ENCODE peak calls at places on chromosome 13, in four cellular contexts. Q is aorta, S is epithelial cell of esophagus, T is neural progenitor cell. A is an unnamed sample.

GRCh38 chr13:46575321-46575721 is 22.4 kb downstream of the LRCH1 start:
- DNase-seq in Q (no peak), S (peak), T (no peak), A (no peak)

GRCh38 chr13:78137404-78138142 is 218.9 kb upstream of the EDNRB start:
- DNase-seq in Q (no peak), S (peak), T (peak), A (peak)

GRCh38 chr13:33186851-33187250 is 98.7 kb downstream of the STARD13 start:
- DNase-seq in Q (no peak), S (no peak), T (no peak), A (peak)

GRCh38 chr13:100645382-100645781 is 29.2 kb downstream of the TMTC4 start:
- DNase-seq in Q (no peak), S (no peak), T (no peak), A (no peak)

GRCh38 chr13:109568273-109568900 is 218.0 kb downstream of the IRS2 start:
- DNase-seq in Q (no peak), S (no peak), T (no peak), A (peak)

GRCh38 chr13:63501702-63502101 is 2086.1 kb upstream of the PCDH20 start:
- DNase-seq in Q (no peak), S (no peak), T (no peak), A (no peak)

GRCh38 chr13:99380921-99381645 is 73.9 kb upstream of the GPR183 start:
- DNase-seq in Q (no peak), S (no peak), T (no peak), A (no peak)

GRCh38 chr13:73142091-73142490 is 83.3 kb downstream of the KLF5 start:
- DNase-seq in Q (no peak), S (no peak), T (peak), A (no peak)

GRCh38 chr13:109251958-109252357 is 534.4 kb downstream of the IRS2 start:
- DNase-seq in Q (no peak), S (no peak), T (no peak), A (peak)

GRCh38 chr13:32538234-32538620 is 368 bp downstream of the N4BP2L2 start:
- DNase-seq in Q (peak), S (peak), T (peak), A (no peak)

GRCh38 chr13:110388141-110388943 is 81.3 kb downstream of the COL4A2 start:
- DNase-seq in Q (peak), S (peak), T (no peak), A (peak)

GRCh38 chr13:40061466-40062450 is 406.3 kb downstream of the COG6 start:
- DNase-seq in Q (no peak), S (peak), T (no peak), A (no peak)

GRCh38 chr13:35793823-35794222 is 317.3 kb upstream of the MAB21L1 start:
- DNase-seq in Q (no peak), S (no peak), T (no peak), A (no peak)

GRCh38 chr13:51844862-51845573 is at the start of gene TMEM272:
- DNase-seq in Q (peak), S (peak), T (peak), A (peak)

GRCh38 chr13:52428295-52428694 is 22.1 kb downstream of the VPS36 start:
- DNase-seq in Q (no peak), S (peak), T (no peak), A (no peak)

GRCh38 chr13:109784590-109785140 is 1.7 kb downstream of the IRS2 start:
- DNase-seq in Q (peak), S (peak), T (peak), A (peak)

GRCh38 chr13:28494537-28494860 is 429 bp downstream of the FLT1 start:
- DNase-seq in Q (no peak), S (no peak), T (peak), A (no peak)

GRCh38 chr13:85651440-85651839 is 147.8 kb downstream of the SLITRK6 start:
- DNase-seq in Q (no peak), S (peak), T (no peak), A (no peak)

GRCh38 chr13:61358599-61358998 is 57.0 kb downstream of the PCDH20 start:
- DNase-seq in Q (no peak), S (no peak), T (no peak), A (no peak)

GRCh38 chr13:39311619-39312018 is 273.4 kb downstream of the NHLRC3 start:
- DNase-seq in Q (no peak), S (peak), T (no peak), A (no peak)

GRCh38 chr13:23703241-23703640 is 133.0 kb downstream of the TNFRSF19 start:
- DNase-seq in Q (no peak), S (no peak), T (no peak), A (peak)

GRCh38 chr13:36998624-36999041 is 507 bp downstream of the ALG5 start:
- DNase-seq in Q (peak), S (peak), T (peak), A (peak)

GRCh38 chr13:46386996-46387851 is at the start of gene RUBCNL:
- DNase-seq in Q (peak), S (peak), T (peak), A (peak)

GRCh38 chr13:106416645-106417044 is 118.8 kb downstream of the EFNB2 start:
- DNase-seq in Q (no peak), S (no peak), T (no peak), A (no peak)

GRCh38 chr13:91169641-91170040 is 177.8 kb upstream of the MIR17HG start:
- DNase-seq in Q (no peak), S (no peak), T (peak), A (no peak)

GRCh38 chr13:91172160-91172559 is 175.3 kb upstream of the MIR17HG start:
- DNase-seq in Q (no peak), S (no peak), T (no peak), A (no peak)

DNA sequence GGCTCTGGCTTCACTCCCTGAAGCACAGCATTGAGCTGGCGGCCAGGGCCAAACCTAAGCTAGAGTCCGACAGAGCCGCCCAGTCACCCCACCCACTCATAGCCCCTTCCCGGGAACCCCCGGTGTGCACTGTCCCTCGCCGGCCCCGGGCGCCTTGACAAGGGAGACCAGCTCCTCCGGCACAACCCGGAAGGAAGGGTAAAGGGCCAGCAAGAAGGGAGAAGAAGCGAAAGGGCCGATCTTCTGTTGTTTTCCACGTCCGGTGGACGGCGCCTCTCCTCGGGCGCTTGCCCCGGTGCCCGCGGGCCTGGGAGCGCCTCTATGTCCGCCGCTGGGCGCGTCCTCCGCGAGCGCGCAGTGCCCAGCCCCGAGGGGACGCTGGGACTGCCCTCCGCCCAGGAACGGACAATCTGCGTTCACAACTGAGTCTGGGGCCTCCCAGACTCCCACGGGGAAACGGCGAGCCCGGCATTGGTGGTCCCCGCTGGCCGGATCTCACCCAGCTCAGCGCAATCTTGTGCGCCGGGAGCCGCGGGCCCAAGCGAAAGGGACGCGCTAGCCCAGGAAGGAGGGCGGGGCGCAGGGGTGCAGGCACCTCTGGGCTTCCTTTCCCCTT is 172.5 kb upstream of the MIR17HG start:
- DNase-seq in Q (no peak), S (no peak), T (no peak), A (peak)
- H3K4me3 ChIP-seq in Q (peak), S (peak), T (peak), A (no peak)

GRCh38 chr13:93776936-93777335 is 550.3 kb downstream of the GPC6 start:
- DNase-seq in Q (no peak), S (peak), T (no peak), A (peak)

GRCh38 chr13:93775027-93775426 is 548.4 kb downstream of the GPC6 start:
- DNase-seq in Q (no peak), S (no peak), T (no peak), A (no peak)

GRCh38 chr13:93778548-93778947 is 551.9 kb downstream of the GPC6 start:
- DNase-seq in Q (no peak), S (no peak), T (no peak), A (no peak)

GRCh38 chr13:93777504-93777903 is 550.9 kb downstream of the GPC6 start:
- DNase-seq in Q (no peak), S (no peak), T (no peak), A (no peak)

DNA sequence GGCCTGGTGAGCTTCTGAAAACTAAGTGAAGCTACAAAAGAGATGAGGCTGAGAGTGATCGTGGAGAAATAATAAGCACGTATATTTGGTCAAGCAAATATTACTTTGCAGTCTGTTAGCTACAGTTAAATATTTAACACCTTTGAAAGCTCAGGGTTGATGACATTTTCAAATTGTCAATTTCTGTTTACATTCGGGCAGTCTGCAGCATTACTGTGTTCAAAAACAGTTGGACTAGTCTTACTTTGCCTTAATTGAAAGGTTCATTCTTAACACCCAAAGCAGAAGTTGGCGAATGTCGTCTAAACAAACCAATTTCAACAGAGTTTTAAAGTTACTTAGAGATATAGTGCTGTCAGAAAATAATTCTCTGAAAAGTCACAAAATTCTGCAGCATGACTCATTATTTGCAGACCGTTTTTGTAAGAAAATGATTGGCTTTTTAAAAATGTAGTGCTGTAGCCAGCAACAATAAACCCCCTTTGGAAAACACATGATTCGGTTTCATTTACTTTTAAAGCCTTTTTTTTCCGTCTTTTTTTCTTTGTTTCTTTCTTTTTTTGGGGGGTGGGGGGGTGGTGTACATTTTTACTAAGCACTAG is 549.0 kb downstream of the GPC6 start:
- DNase-seq in Q (no peak), S (peak), T (no peak), A (no peak)
- H3K4me3 ChIP-seq in Q (no peak), S (no peak), T (no peak), A (peak)

DNA sequence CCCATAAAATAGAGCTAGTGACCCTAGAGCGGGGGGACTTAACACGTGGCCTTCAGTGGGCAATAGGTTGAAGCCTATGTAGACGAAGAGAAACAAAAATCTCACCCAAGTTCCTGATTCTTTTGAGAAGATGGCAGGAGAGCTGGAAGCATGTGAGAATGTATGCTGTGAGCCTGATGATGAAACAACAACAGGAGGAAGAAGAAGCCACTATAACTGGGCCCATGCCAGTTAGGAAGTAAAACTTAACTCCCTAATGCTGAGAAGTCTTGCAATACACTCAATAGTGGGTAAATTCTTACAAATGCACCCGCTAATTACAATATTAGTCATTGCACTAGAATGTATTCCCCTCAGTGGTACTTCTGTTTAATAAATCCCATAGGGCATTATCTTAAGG is 9.0 kb downstream of the PCDH17 start:
- DNase-seq in Q (no peak), S (no peak), T (no peak), A (no peak)
- H3K4me3 ChIP-seq in Q (no peak), S (no peak), T (no peak), A (no peak)

DNA sequence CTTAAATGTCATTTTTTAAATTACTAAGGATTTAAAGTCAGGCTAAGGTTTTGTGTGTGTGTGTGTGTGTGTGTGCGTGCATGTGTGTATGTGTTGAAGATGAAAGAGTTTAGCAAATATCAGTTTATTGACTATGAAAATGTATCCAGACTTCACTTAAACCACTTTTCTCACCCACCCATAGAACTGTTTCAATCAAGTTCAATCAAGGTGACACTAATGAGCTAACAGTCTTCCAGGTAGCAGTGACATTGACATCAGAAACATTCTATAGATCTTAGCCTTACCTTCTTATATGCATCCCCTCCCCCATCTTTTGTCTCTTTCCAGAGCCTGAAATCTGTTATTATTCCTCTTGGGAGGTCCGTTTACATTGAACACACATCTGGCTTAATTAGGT is 480.3 kb upstream of the SGCG start:
- DNase-seq in Q (no peak), S (no peak), T (no peak), A (no peak)
- H3K4me3 ChIP-seq in Q (no peak), S (no peak), T (no peak), A (no peak)

GRCh38 chr13:31159306-31159705 is 2.4 kb downstream of the HSPH1 start:
- DNase-seq in Q (no peak), S (no peak), T (no peak), A (peak)
- H3K4me3 ChIP-seq in Q (no peak), S (peak), T (peak), A (peak)

GRCh38 chr13:113834496-113835200 is 29.2 kb downstream of the GAS6 start:
- DNase-seq in Q (peak), S (no peak), T (no peak), A (no peak)

GRCh38 chr13:113837554-113838355 is 26.1 kb downstream of the GAS6 start:
- DNase-seq in Q (peak), S (peak), T (no peak), A (peak)

GRCh38 chr13:113838711-113839201 is 25.1 kb downstream of the GAS6 start:
- DNase-seq in Q (peak), S (no peak), T (no peak), A (no peak)

GRCh38 chr13:113835461-113836274 is 28.2 kb downstream of the GAS6 start:
- DNase-seq in Q (peak), S (no peak), T (no peak), A (peak)

DNA sequence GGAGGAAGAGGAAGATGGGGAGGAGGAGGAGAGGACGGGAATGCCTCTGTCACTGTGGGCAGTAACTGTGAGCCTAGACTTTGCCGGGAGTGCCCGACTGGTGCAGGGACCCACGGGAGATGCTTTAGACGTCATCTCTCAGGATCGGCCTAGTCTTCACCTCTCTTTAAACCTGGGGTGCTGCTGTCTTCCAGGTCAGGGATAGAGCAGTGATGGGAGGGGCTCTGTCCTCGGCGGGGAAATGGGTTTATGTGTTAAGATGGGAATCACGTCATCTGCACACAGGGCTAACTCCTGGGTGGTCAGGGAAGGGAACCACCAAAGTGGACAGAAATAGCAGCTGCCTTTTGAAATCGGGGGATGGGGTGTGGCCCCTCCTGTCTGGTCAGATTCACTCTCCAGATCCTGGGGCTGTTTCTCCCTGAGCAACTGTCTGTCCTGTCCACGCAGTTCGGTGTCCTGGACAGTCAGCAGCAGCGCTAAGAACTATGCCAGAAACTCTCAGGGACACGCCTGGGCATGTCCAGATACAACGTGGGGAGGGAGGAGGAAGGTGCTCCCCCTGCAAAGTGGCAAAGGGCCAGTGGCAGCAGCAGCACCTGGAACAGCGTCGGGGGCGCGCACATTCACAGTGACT is 26.8 kb downstream of the GAS6 start:
- DNase-seq in Q (peak), S (peak), T (no peak), A (peak)
- H3K4me3 ChIP-seq in Q (no peak), S (no peak), T (no peak), A (peak)

GRCh38 chr13:30907167-30907761 is 1.2 kb downstream of the MEDAG start:
- DNase-seq in Q (no peak), S (peak), T (no peak), A (no peak)
- H3K4me3 ChIP-seq in Q (peak), S (no peak), T (no peak), A (peak)

DNA sequence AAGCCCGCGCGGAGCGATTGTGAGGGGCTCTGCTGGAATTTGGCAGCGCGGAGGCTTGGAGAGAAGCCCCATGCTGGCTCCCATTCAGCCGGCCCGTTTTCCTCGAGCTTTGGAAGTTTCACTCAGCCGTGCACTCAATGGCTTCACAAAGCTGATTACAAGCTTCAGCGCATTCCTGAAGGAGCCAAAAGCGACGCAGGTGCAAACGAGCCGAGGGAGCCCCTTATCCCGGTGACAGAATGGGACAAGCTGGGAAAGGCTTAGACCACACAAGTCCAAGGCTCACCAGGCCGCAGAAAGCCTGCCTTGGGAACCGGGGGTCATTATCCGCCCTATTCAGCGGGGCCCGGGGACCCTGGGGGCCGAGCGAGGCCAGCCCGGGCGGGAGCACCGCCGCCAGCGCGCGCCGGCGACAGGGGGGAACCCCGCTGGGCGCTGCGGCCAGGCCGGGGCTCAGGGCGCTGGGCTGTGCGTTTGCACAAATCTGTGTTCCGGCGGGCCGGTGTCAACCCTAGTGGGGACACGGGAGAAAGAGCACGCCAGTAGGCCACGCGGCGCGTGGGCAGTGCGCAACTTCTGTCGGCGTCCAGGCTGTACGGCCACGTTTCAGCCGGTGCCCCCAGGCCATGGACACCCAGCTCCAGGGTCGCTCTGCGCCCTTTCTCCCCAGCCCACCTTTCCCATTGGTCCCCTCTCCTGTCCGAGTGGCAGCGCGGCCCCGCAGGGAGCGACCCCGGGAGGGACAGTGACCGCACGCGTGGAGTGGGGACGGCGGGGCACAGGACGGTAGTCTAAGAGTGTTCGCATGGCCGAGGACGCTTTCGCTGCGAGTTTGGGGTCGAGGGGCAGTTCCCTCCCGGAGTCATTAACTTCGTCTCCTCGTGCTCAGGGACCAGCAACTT is 37.3 kb downstream of the SOX1 start:
- DNase-seq in Q (no peak), S (no peak), T (peak), A (no peak)
- H3K4me3 ChIP-seq in Q (no peak), S (no peak), T (peak), A (no peak)

GRCh38 chr13:21176982-21177284 is 475 bp downstream of the MRPL57 start:
- DNase-seq in Q (no peak), S (no peak), T (no peak), A (no peak)
- H3K4me3 ChIP-seq in Q (peak), S (peak), T (peak), A (peak)

A was measured in osteoblast.